ENCODE peak calls at places on chromosomes 16 and 17, in eight cellular contexts. L is fibroblast of the aortic adventitia; G is retinal pigment epithelial cell; O is AG08395; U is activated CD4-positive, alpha-beta T cell treated with anti-CD3 and anti-CD28 coated beads, Interleukin-2, amount 50 U/mL, for 1 hour; Z is NCI-H524; V is stimulated activated CD4-positive, alpha-beta T cell treated with anti-CD3 and anti-CD28 coated beads, TNF-alpha, amount 100 ng/mL, for 48 hours; I is Peyer's patch. P is an unnamed sample.

GRCh38 chr17:28807925-28808641 is 34.5 kb downstream of the FAM222B start:
- DNase-seq in V (no peak), I (no peak), L (peak), Z (no peak), U (no peak), G (peak), O (peak), P (peak)

GRCh38 chr17:74444406-74444805 is 12.5 kb downstream of the GPRC5C start:
- DNase-seq in O (no peak), G (no peak), Z (no peak), U (no peak), L (no peak), I (no peak), V (no peak), P (no peak)

GRCh38 chr16:79613009-79613408 is 12.5 kb upstream of the MAF start:
- DNase-seq in O (no peak), U (no peak), L (no peak), Z (no peak), I (no peak), G (no peak), V (no peak), P (no peak)

GRCh38 chr17:50162466-50163254 is 3.1 kb upstream of the SGCA start:
- DNase-seq in I (no peak), V (no peak), U (no peak), O (no peak), G (no peak), L (no peak), Z (no peak), P (no peak)

GRCh38 chr16:26905336-26905735 is 161.4 kb upstream of the C16orf82 start:
- DNase-seq in G (peak), V (no peak), L (peak), O (peak), U (no peak), Z (no peak), I (no peak), P (no peak)

GRCh38 chr16:87948119-87948545 is 3.1 kb upstream of the BANP start:
- DNase-seq in L (no peak), Z (no peak), G (no peak), V (no peak), O (no peak), I (peak), U (no peak), P (no peak)

GRCh38 chr17:53191878-53192277 is 630.8 kb upstream of the KIF2B start:
- DNase-seq in O (no peak), I (no peak), G (no peak), Z (peak), U (no peak), V (no peak), L (no peak), P (no peak)

GRCh38 chr17:78268960-78269892 is 37.8 kb downstream of the TMEM235 start:
- DNase-seq in U (no peak), Z (peak), O (no peak), V (no peak), L (peak), G (no peak), I (no peak), P (no peak)

GRCh38 chr17:13647551-13647950 is 45.8 kb upstream of the HS3ST3A1 start:
- DNase-seq in U (no peak), I (no peak), G (no peak), O (peak), Z (peak), L (peak), V (no peak), P (no peak)

GRCh38 chr17:28563475-28563874 is 7.8 kb downstream of the PIGS start:
- DNase-seq in G (peak), O (peak), U (no peak), L (peak), I (no peak), Z (no peak), V (no peak), P (peak)

GRCh38 chr17:34234616-34235015 is 20.5 kb upstream of the CCL2 start:
- DNase-seq in Z (no peak), L (no peak), U (no peak), G (no peak), I (no peak), O (no peak), V (no peak), P (no peak)

GRCh38 chr17:71656987-71657858 is 463.6 kb upstream of the SOX9 start:
- DNase-seq in Z (no peak), L (no peak), I (no peak), U (no peak), V (no peak), G (no peak), O (no peak), P (no peak)

GRCh38 chr16:5058476-5058875 is 7.3 kb downstream of the C16orf89 start:
- DNase-seq in U (no peak), I (no peak), O (peak), G (no peak), V (no peak), L (no peak), Z (peak), P (peak)

GRCh38 chr17:8143581-8144400 is 8.4 kb downstream of the PER1 start:
- DNase-seq in O (no peak), V (no peak), Z (no peak), I (no peak), U (no peak), L (no peak), G (no peak), P (no peak)

GRCh38 chr17:77616243-77616731 is 342.2 kb upstream of the TNRC6C start:
- DNase-seq in V (no peak), G (no peak), U (no peak), O (no peak), I (no peak), Z (no peak), L (no peak), P (no peak)

GRCh38 chr17:15945493-15946209 is 721 bp downstream of the ADORA2B start:
- DNase-seq in G (no peak), L (peak), I (no peak), Z (peak), O (peak), V (no peak), U (no peak), P (no peak)

GRCh38 chr17:68296217-68297140 is 5.2 kb downstream of the ARSG start:
- DNase-seq in Z (no peak), V (no peak), G (no peak), I (peak), O (no peak), U (peak), L (no peak), P (no peak)

GRCh38 chr17:64723781-64724180 is 61.7 kb upstream of the SMURF2 start:
- DNase-seq in G (no peak), O (no peak), Z (no peak), U (no peak), L (no peak), I (no peak), V (no peak), P (no peak)

GRCh38 chr17:66354981-66355380 is 52.6 kb downstream of the PRKCA start:
- DNase-seq in I (no peak), O (peak), G (peak), Z (peak), V (no peak), L (peak), U (no peak), P (no peak)

GRCh38 chr16:53713403-53714013 is 9.6 kb downstream of the FTO start:
- DNase-seq in U (no peak), I (no peak), O (no peak), G (peak), Z (no peak), L (peak), V (no peak), P (no peak)

GRCh38 chr17:17343896-17344506 is 40.8 kb downstream of the NT5M start:
- DNase-seq in L (no peak), G (no peak), O (no peak), V (no peak), U (no peak), Z (no peak), I (no peak), P (no peak)

GRCh38 chr17:1870592-1870991 is 40.8 kb downstream of the RPA1 start:
- DNase-seq in V (no peak), I (no peak), G (no peak), O (no peak), U (no peak), Z (no peak), L (no peak), P (no peak)

GRCh38 chr17:28963212-28963611 is 11.9 kb upstream of the PHF12 start:
- DNase-seq in O (no peak), I (no peak), Z (no peak), U (no peak), V (no peak), G (no peak), L (peak), P (no peak)

GRCh38 chr17:12613566-12613965 is 52.1 kb upstream of the MYOCD start:
- DNase-seq in O (peak), V (no peak), Z (no peak), L (peak), U (no peak), G (no peak), I (no peak), P (no peak)

GRCh38 chr17:75565066-75565465 is 22.5 kb upstream of the MYO15B start:
- DNase-seq in V (no peak), Z (no peak), L (peak), U (no peak), O (peak), I (no peak), G (no peak), P (no peak)

GRCh38 chr17:57440522-57441269 is 184.4 kb downstream of the MSI2 start:
- DNase-seq in Z (peak), U (peak), G (peak), O (peak), L (peak), I (peak), V (peak), P (peak)

GRCh38 chr17:683499-684254 is 31.0 kb downstream of the VPS53 start:
- DNase-seq in I (no peak), L (no peak), V (no peak), U (no peak), O (no peak), G (no peak), Z (no peak), P (no peak)

GRCh38 chr16:81266680-81267095 is 28.2 kb downstream of the BCO1 start:
- DNase-seq in U (no peak), L (no peak), Z (no peak), G (no peak), I (no peak), O (no peak), V (no peak), P (no peak)

GRCh38 chr17:41199421-41200098 is 9.9 kb downstream of the KRTAP9-1 start:
- DNase-seq in U (no peak), G (no peak), Z (no peak), L (no peak), O (no peak), V (no peak), I (no peak), P (no peak)

GRCh38 chr16:20326336-20326735 is 977 bp downstream of the GP2 start:
- DNase-seq in U (no peak), G (no peak), Z (no peak), I (no peak), O (no peak), L (no peak), V (no peak), P (no peak)

P was measured in endothelial cell of umbilical vein.